ENCODE peak calls at places on chromosomes 1 and 21, in five cellular contexts. V is HFF-Myc, A is HFFc6, W is body of pancreas, K is lower lobe of right lung. X is an unnamed sample.

GRCh38 chr21:45889961-45890360 is 91.6 kb upstream of the COL6A1 start:
- DNase-seq in A (no peak), K (peak), W (no peak), V (no peak), X (no peak)

GRCh38 chr1:3069491-3070303 is 694 bp downstream of the PRDM16 start:
- DNase-seq in K (peak), V (no peak), W (peak), A (no peak), X (peak)

GRCh38 chr1:42923367-42924248 is 35.1 kb downstream of the SLC2A1 start:
- DNase-seq in A (no peak), W (no peak), V (no peak), K (no peak), X (no peak)

GRCh38 chr1:84797603-84798002 is 95.4 kb downstream of the LPAR3 start:
- DNase-seq in W (no peak), K (no peak), V (no peak), A (no peak), X (no peak)

GRCh38 chr1:41371630-41372599 is 10.7 kb downstream of the FOXO6 start:
- DNase-seq in W (peak), A (no peak), K (no peak), V (peak), X (peak)

GRCh38 chr1:2279210-2279639 is 51.1 kb downstream of the SKI start:
- DNase-seq in A (peak), K (peak), W (no peak), V (peak), X (peak)

GRCh38 chr1:29521846-29522580 is 285.7 kb downstream of the PTPRU start:
- DNase-seq in K (no peak), W (peak), A (no peak), V (no peak), X (no peak)

GRCh38 chr21:29656504-29657227 is 283.1 kb downstream of the GRIK1 start:
- DNase-seq in V (peak), K (no peak), W (no peak), A (peak), X (no peak)

GRCh38 chr1:16143005-16143565 is 12.8 kb downstream of the EPHA2 start:
- DNase-seq in K (no peak), A (no peak), W (no peak), V (no peak), X (no peak)

GRCh38 chr1:84853743-84854721 is 39.0 kb downstream of the LPAR3 start:
- DNase-seq in A (peak), V (peak), W (no peak), K (no peak), X (no peak)

GRCh38 chr1:33099290-33100118 is 18.6 kb downstream of the AZIN2 start:
- DNase-seq in W (peak), V (peak), A (peak), K (peak), X (no peak)

GRCh38 chr1:11753555-11754208 is 8.3 kb upstream of the C1orf167 start:
- DNase-seq in W (no peak), K (no peak), V (no peak), A (peak), X (no peak)

DNA sequence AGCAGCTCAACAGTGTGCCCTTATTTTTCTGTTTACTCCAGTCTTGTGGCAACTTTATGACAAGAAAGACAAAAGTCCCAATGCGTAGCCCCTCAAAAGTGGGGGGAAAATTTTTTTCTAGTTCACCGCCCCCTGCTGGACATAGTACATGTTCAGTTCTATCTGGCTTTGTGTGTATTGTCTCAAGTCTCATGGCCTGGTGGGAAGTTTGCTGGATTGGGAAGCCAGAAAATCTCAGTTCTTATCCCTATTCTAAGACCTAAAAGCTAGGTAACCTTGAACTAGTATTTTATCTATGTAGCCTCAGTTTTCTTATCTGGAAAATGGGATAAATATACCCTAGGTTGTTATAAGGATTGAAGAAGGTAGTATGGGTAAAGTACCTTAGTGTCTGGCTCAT is 55.8 kb upstream of the LDLRAP1 start:
- DNase-seq in V (no peak), W (no peak), A (no peak), K (no peak), X (no peak)
- TF ChIP-seq CTCF in V (peak), W (peak), A (peak), K (peak), X (peak)

DNA sequence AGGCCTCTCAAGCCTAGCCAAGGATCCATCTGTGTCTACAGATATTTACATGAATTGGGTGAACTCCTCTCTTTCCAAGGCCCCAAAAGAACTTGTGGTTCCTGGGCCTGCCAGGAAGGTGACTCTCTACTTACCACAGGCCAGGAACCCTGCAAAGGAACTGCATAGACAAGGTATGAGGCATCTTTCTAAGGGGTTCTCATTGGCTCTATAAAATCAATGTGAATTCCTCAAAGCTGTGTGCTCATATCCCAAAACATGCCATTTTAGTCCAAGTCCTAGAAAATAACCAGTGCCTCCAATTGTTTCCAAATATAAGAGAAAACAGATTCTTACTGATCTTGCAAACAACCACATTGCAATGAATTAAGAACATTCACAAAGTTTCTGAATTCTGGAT is 39.9 kb upstream of the RGL1 start:
- DNase-seq in K (no peak), A (peak), V (no peak), W (no peak), X (no peak)
- TF ChIP-seq CTCF in K (no peak), A (no peak), V (no peak), W (no peak), X (no peak)

GRCh38 chr1:7642781-7643180 is 128.3 kb upstream of the VAMP3 start:
- DNase-seq in K (no peak), V (no peak), W (no peak), A (no peak), X (no peak)

GRCh38 chr1:7645751-7646048 is 125.4 kb upstream of the VAMP3 start:
- DNase-seq in A (no peak), V (no peak), W (no peak), K (no peak), X (no peak)

GRCh38 chr1:7644906-7645750 is 126.0 kb upstream of the VAMP3 start:
- DNase-seq in W (peak), K (peak), A (no peak), V (no peak), X (no peak)

GRCh38 chr1:7643445-7643844 is 127.7 kb upstream of the VAMP3 start:
- DNase-seq in W (no peak), A (no peak), K (no peak), V (no peak), X (no peak)

GRCh38 chr1:7644086-7644485 is 127.0 kb upstream of the VAMP3 start:
- DNase-seq in V (no peak), A (no peak), K (no peak), W (no peak), X (no peak)
- TF ChIP-seq CTCF in V (no peak), A (no peak), K (no peak), W (no peak), X (no peak)

GRCh38 chr1:170765712-170766330 is 101.9 kb downstream of the PRRX1 start:
- DNase-seq in K (no peak), A (peak), W (no peak), V (no peak), X (no peak)
- TF ChIP-seq CTCF in K (peak), A (peak), W (peak), V (peak), X (peak)

DNA sequence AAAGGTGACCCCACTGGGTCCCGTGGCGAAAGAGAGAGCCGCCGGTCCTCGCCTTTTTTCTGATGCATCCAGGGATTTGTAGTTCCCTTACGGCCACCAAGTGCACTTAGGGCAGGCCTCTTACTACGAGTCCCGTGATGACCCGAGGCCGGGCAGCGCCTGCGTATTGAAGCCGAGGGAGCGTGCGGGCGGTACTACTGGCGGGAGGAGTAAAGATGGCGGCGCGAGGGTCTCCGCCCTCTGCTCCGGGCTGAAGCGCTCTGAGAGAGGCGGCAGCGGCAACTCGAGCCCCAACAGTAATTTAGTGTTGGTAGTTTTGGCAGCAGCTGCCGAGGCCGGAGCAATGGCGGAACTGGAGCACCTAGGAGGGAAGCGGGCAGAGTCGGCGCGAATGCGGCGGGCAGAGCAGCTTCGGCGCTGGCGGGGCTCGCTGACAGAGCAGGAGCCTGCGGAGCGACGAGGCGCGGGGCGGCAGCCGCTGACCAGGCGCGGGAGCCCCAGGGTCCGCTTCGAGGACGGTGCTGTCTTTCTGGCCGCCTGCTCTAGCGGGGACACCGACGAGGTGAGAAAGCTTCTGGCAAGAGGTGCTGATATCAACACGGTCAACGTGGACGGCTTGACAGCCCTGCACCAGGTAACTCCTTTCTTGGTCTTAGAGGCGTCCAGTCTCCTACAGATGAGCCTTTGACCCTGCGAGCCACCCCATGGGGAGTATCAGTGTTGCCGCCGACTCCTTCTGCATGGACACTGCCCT is at the start of gene PPP1R12B:
- DNase-seq in K (peak), A (peak), W (peak), V (peak), X (peak)
- TF ChIP-seq CTCF in K (no peak), A (no peak), W (peak), V (no peak), X (no peak)

GRCh38 chr1:37038703-37039093 is 4.4 kb upstream of the GRIK3 start:
- DNase-seq in K (no peak), V (no peak), W (peak), A (no peak), X (no peak)

GRCh38 chr1:37036667-37037053 is 2.3 kb upstream of the GRIK3 start:
- DNase-seq in K (no peak), V (no peak), W (no peak), A (no peak), X (peak)

GRCh38 chr1:37038079-37038702 is 3.9 kb upstream of the GRIK3 start:
- DNase-seq in A (no peak), K (no peak), V (no peak), W (no peak), X (peak)

GRCh38 chr1:37035828-37036666 is 1.7 kb upstream of the GRIK3 start:
- DNase-seq in K (no peak), W (no peak), V (no peak), A (no peak), X (peak)

DNA sequence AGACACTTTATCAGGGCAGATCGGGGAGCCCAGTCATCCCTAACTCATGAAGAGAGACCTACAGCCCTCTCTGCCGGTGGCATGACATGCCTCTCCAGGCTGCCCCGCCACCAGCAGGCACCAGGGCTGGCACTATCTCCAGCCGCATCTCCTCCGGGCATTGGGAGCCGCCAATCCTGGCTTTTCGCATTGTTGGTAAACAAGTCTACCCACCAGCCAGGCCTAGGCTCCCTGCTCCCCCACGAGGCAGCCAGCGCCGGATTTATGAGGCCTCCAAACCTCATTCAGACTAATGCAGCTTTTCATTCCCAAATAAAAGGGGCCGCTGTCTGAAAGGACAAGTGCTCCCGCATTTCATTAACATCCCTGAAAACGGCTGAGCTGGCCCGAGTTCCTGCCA is 3.4 kb upstream of the GRIK3 start:
- DNase-seq in A (no peak), K (no peak), V (no peak), W (no peak), X (no peak)
- TF ChIP-seq CTCF in A (no peak), K (no peak), V (no peak), W (no peak), X (no peak)

GRCh38 chr1:248841702-248842395 is 3.8 kb downstream of the ZNF672 start:
- DNase-seq in V (no peak), W (peak), A (peak), K (peak), X (peak)
- TF ChIP-seq CTCF in V (peak), W (peak), A (peak), K (peak), X (peak)

GRCh38 chr1:56416385-56416972 is 162.9 kb downstream of the PLPP3 start:
- DNase-seq in K (no peak), V (no peak), W (no peak), A (no peak), X (no peak)
- TF ChIP-seq CTCF in K (peak), V (no peak), W (no peak), A (peak), X (no peak)

GRCh38 chr1:4743978-4744750 is 89.8 kb downstream of the AJAP1 start:
- DNase-seq in K (no peak), V (no peak), W (no peak), A (no peak), X (no peak)

GRCh38 chr1:4736254-4736653 is 81.8 kb downstream of the AJAP1 start:
- DNase-seq in W (no peak), A (no peak), K (no peak), V (no peak), X (no peak)

GRCh38 chr1:4745560-4745959 is 91.2 kb downstream of the AJAP1 start:
- DNase-seq in K (no peak), A (no peak), W (no peak), V (no peak), X (no peak)

GRCh38 chr1:4741876-4742423 is 87.5 kb downstream of the AJAP1 start:
- DNase-seq in K (no peak), W (no peak), A (no peak), V (no peak), X (no peak)
- TF ChIP-seq CTCF in K (no peak), W (no peak), A (no peak), V (no peak), X (no peak)

DNA sequence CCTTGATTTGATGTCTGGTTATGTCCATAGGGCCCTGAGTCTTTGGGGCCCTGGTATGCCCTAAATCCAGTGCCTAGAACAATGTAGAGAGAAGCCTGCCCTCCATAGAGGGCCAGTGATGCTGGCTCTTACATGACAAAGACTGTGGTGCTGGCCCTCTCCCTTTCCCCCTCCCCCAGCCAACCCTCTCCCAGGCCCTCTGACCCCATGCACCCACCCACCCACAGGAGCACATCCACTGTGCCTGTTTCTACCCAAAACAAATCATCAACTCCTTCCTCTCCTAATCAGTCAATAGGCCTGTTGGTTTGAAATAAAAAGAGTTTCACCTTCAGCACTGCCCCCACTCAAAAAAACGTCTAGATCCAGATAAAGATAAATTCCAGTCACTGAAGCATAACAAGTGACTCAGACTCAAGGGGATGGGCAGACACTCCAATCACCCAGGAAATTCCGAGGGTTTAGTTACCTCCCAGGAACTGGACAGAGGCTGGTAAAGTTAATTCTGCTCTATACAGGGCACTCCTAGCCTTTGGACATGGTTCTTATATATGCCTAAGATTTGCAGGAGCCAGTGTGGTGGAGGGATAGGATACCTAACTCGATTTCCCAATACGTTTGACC is 144.8 kb upstream of the VANGL1 start:
- DNase-seq in K (no peak), V (no peak), W (no peak), A (peak), X (no peak)
- TF ChIP-seq CTCF in K (no peak), V (no peak), W (no peak), A (no peak), X (no peak)

X was measured in glutamatergic neuron.